ENCODE peak calls at places on chromosome 6, in six cellular contexts. Q is NCI-H187; A is GDM1; T is NCI-H69; I is activated T-helper 1 cell treated with anti-CD3 and anti-CD28 coated beads, Interleukin-12 subunit alpha, Interleukin-12 subunit beta, Interleukin-2, Interleukin-4 antibody, amounts not matched to agents 30 ng/mL and 10 ng/mL and 1 ng/mL, durations not matched to agents 14 hours and 24 hours and 36 hours; M is globus pallidus. F is an unnamed sample.

GRCh38 chr6:170290306-170291128 is at the start of gene DLL1:
- DNase-seq in Q (peak), A (no peak), T (peak), I (no peak), M (peak), F (peak)

GRCh38 chr6:39339557-39340555 is 17.4 kb upstream of the KCNK16 start:
- DNase-seq in Q (peak), A (peak), T (peak), I (no peak), M (no peak), F (no peak)

GRCh38 chr6:10300071-10300470 is 114.8 kb downstream of the TFAP2A start:
- DNase-seq in Q (no peak), A (no peak), T (no peak), I (no peak), M (no peak), F (no peak)

GRCh38 chr6:106442351-106442750 is 81.8 kb downstream of the CRYBG1 start:
- DNase-seq in Q (no peak), A (no peak), T (peak), I (no peak), M (no peak), F (no peak)

GRCh38 chr6:100491947-100492670 is 27.4 kb upstream of the SIM1 start:
- DNase-seq in Q (no peak), A (no peak), T (no peak), I (no peak), M (no peak), F (no peak)

GRCh38 chr6:41635365-41635764 is 2.9 kb upstream of the MDFI start:
- DNase-seq in Q (no peak), A (no peak), T (peak), I (no peak), M (no peak), F (no peak)

GRCh38 chr6:40822619-40823018 is 216.4 kb downstream of the UNC5CL start:
- DNase-seq in Q (no peak), A (no peak), T (peak), I (no peak), M (no peak), F (no peak)

GRCh38 chr6:68108243-68108835 is 526.7 kb upstream of the ADGRB3 start:
- DNase-seq in Q (no peak), A (no peak), T (no peak), I (no peak), M (no peak), F (no peak)

GRCh38 chr6:4451101-4451500 is 315.7 kb upstream of the ECI2 start:
- DNase-seq in Q (no peak), A (no peak), T (no peak), I (no peak), M (no peak), F (no peak)

GRCh38 chr6:142537612-142538478 is 236.0 kb downstream of the ADGRG6 start:
- DNase-seq in Q (peak), A (peak), T (peak), I (no peak), M (no peak), F (no peak)

GRCh38 chr6:63180367-63180766 is 30.9 kb upstream of the FKBP1C start:
- DNase-seq in Q (no peak), A (no peak), T (no peak), I (no peak), M (no peak), F (no peak)

GRCh38 chr6:13282393-13283069 is 45.8 kb downstream of the TBC1D7 start:
- DNase-seq in Q (no peak), A (no peak), T (no peak), I (no peak), M (no peak), F (no peak)

GRCh38 chr6:163667372-163668060 is 253.0 kb downstream of the QKI start:
- DNase-seq in Q (no peak), A (peak), T (peak), I (no peak), M (peak), F (peak)

GRCh38 chr6:152380351-152380767 is 256.8 kb downstream of the SYNE1 start:
- DNase-seq in Q (no peak), A (no peak), T (no peak), I (no peak), M (peak), F (no peak)

GRCh38 chr6:111714403-111715270 is 109.0 kb upstream of the TRAF3IP2 start:
- DNase-seq in Q (no peak), A (no peak), T (no peak), I (no peak), M (no peak), F (no peak)

GRCh38 chr6:137926207-137926731 is 59.2 kb downstream of the TNFAIP3 start:
- DNase-seq in Q (no peak), A (no peak), T (peak), I (no peak), M (no peak), F (no peak)

GRCh38 chr6:131059486-131059885 is 3.6 kb downstream of the EPB41L2 start:
- DNase-seq in Q (no peak), A (no peak), T (no peak), I (no peak), M (no peak), F (no peak)

GRCh38 chr6:108835218-108835850 is 12.9 kb upstream of the ARMC2 start:
- DNase-seq in Q (peak), A (peak), T (peak), I (peak), M (peak), F (peak)

GRCh38 chr6:142853244-142854180 is 91.5 kb downstream of the HIVEP2 start:
- DNase-seq in Q (no peak), A (no peak), T (no peak), I (no peak), M (no peak), F (no peak)

GRCh38 chr6:74814440-74814839 is 391.4 kb downstream of the COL12A1 start:
- DNase-seq in Q (no peak), A (no peak), T (no peak), I (no peak), M (no peak), F (no peak)

GRCh38 chr6:28719275-28719940 is 193.7 kb downstream of the GPX5 start:
- DNase-seq in Q (no peak), A (peak), T (peak), I (no peak), M (no peak), F (no peak)

GRCh38 chr6:56804996-56805395 is 149.9 kb upstream of the BEND6 start:
- DNase-seq in Q (no peak), A (no peak), T (peak), I (no peak), M (no peak), F (no peak)

GRCh38 chr6:163237110-163237509 is 177.4 kb upstream of the QKI start:
- DNase-seq in Q (no peak), A (no peak), T (no peak), I (no peak), M (no peak), F (no peak)

GRCh38 chr6:23269436-23269835 is 700.1 kb downstream of the HDGFL1 start:
- DNase-seq in Q (no peak), A (no peak), T (no peak), I (no peak), M (no peak), F (no peak)

GRCh38 chr6:157822221-157823000 is 635 bp upstream of the SNX9 start:
- DNase-seq in Q (no peak), A (no peak), T (no peak), I (no peak), M (peak), F (no peak)

GRCh38 chr6:96947055-96947454 is 22.5 kb downstream of the KLHL32 start:
- DNase-seq in Q (no peak), A (no peak), T (peak), I (no peak), M (no peak), F (no peak)

F was measured in stimulated activated naive B cell treated with anti-CD40 and anti-IgM and Interleukin-4, amounts not matched to agents 10 μg/mL and 1 μg/mL and 100 μg/mL, for 72 hours.